ENCODE peak calls at places on chromosome 1, in five cellular contexts. One of them, this sample, is unnamed.

GRCh38 chr1:213326666-213327317 is 275.8 kb downstream of the RPS6KC1 start:
- DNase-seq in H1: no peak
- DNase-seq in mesenchymal stem cell: peak
- DNase-seq in trophoblast cell: peak
- DNase-seq in neuronal stem cell: no peak
- DNase-seq in this sample: no peak

GRCh38 chr1:196209983-196210382 is 398.3 kb downstream of the KCNT2 start:
- DNase-seq in mesenchymal stem cell: peak
- DNase-seq in trophoblast cell: no peak
- DNase-seq in H1: no peak
- DNase-seq in neuronal stem cell: no peak
- DNase-seq in this sample: no peak

GRCh38 chr1:226939439-226940028 is 560 bp upstream of the COQ8A start:
- DNase-seq in neuronal stem cell: no peak
- DNase-seq in trophoblast cell: peak
- DNase-seq in mesenchymal stem cell: no peak
- DNase-seq in H1: no peak
- DNase-seq in this sample: no peak

GRCh38 chr1:31238986-31239613 is 587 bp downstream of the NKAIN1 start:
- DNase-seq in H1: peak
- DNase-seq in trophoblast cell: no peak
- DNase-seq in neuronal stem cell: peak
- DNase-seq in mesenchymal stem cell: peak
- DNase-seq in this sample: peak

GRCh38 chr1:160125761-160126160 is 10.2 kb downstream of the ATP1A2 start:
- DNase-seq in trophoblast cell: no peak
- DNase-seq in H1: no peak
- DNase-seq in neuronal stem cell: no peak
- DNase-seq in mesenchymal stem cell: peak
- DNase-seq in this sample: no peak

GRCh38 chr1:11912000-11912399 is 14.2 kb downstream of the KIAA2013 start:
- DNase-seq in mesenchymal stem cell: no peak
- DNase-seq in H1: no peak
- DNase-seq in neuronal stem cell: no peak
- DNase-seq in trophoblast cell: no peak
- DNase-seq in this sample: no peak

GRCh38 chr1:149885364-149886111 is 13.8 kb upstream of the BOLA1 start:
- DNase-seq in neuronal stem cell: peak
- DNase-seq in trophoblast cell: peak
- DNase-seq in mesenchymal stem cell: peak
- DNase-seq in H1: peak
- DNase-seq in this sample: peak

GRCh38 chr1:202742496-202742895 is 32.2 kb upstream of the SYT2 start:
- DNase-seq in mesenchymal stem cell: no peak
- DNase-seq in neuronal stem cell: no peak
- DNase-seq in trophoblast cell: peak
- DNase-seq in H1: no peak
- DNase-seq in this sample: no peak

GRCh38 chr1:29527314-29528004 is 291.1 kb downstream of the PTPRU start:
- DNase-seq in neuronal stem cell: no peak
- DNase-seq in mesenchymal stem cell: no peak
- DNase-seq in H1: no peak
- DNase-seq in trophoblast cell: no peak
- DNase-seq in this sample: no peak

GRCh38 chr1:186008920-186009737 is 274.9 kb downstream of the HMCN1 start:
- DNase-seq in H1: no peak
- DNase-seq in neuronal stem cell: no peak
- DNase-seq in trophoblast cell: no peak
- DNase-seq in mesenchymal stem cell: no peak
- DNase-seq in this sample: no peak

GRCh38 chr1:150021191-150021688 is 10.7 kb upstream of the OTUD7B start:
- DNase-seq in H1: no peak
- DNase-seq in mesenchymal stem cell: no peak
- DNase-seq in neuronal stem cell: no peak
- DNase-seq in trophoblast cell: no peak
- DNase-seq in this sample: no peak

GRCh38 chr1:203026666-203027663 is 674 bp downstream of the PPFIA4 start:
- DNase-seq in mesenchymal stem cell: no peak
- DNase-seq in neuronal stem cell: no peak
- DNase-seq in H1: no peak
- DNase-seq in trophoblast cell: no peak
- DNase-seq in this sample: peak

GRCh38 chr1:185170291-185170848 is 13.4 kb downstream of the SWT1 start:
- DNase-seq in trophoblast cell: peak
- DNase-seq in H1: peak
- DNase-seq in neuronal stem cell: peak
- DNase-seq in mesenchymal stem cell: peak
- DNase-seq in this sample: peak

GRCh38 chr1:16175610-16176553 is 20.0 kb upstream of the EPHA2 start:
- DNase-seq in H1: no peak
- DNase-seq in mesenchymal stem cell: peak
- DNase-seq in neuronal stem cell: no peak
- DNase-seq in trophoblast cell: no peak
- DNase-seq in this sample: no peak

GRCh38 chr1:16172964-16173446 is 17.1 kb upstream of the EPHA2 start:
- DNase-seq in trophoblast cell: peak
- DNase-seq in H1: no peak
- DNase-seq in mesenchymal stem cell: peak
- DNase-seq in neuronal stem cell: no peak
- DNase-seq in this sample: no peak

GRCh38 chr1:16174261-16174871 is 18.5 kb upstream of the EPHA2 start:
- DNase-seq in trophoblast cell: no peak
- DNase-seq in H1: no peak
- DNase-seq in neuronal stem cell: no peak
- DNase-seq in mesenchymal stem cell: no peak
- DNase-seq in this sample: no peak

GRCh38 chr1:16173447-16174260 is 17.8 kb upstream of the EPHA2 start:
- DNase-seq in neuronal stem cell: no peak
- DNase-seq in H1: no peak
- DNase-seq in mesenchymal stem cell: peak
- DNase-seq in trophoblast cell: peak
- DNase-seq in this sample: peak

DNA sequence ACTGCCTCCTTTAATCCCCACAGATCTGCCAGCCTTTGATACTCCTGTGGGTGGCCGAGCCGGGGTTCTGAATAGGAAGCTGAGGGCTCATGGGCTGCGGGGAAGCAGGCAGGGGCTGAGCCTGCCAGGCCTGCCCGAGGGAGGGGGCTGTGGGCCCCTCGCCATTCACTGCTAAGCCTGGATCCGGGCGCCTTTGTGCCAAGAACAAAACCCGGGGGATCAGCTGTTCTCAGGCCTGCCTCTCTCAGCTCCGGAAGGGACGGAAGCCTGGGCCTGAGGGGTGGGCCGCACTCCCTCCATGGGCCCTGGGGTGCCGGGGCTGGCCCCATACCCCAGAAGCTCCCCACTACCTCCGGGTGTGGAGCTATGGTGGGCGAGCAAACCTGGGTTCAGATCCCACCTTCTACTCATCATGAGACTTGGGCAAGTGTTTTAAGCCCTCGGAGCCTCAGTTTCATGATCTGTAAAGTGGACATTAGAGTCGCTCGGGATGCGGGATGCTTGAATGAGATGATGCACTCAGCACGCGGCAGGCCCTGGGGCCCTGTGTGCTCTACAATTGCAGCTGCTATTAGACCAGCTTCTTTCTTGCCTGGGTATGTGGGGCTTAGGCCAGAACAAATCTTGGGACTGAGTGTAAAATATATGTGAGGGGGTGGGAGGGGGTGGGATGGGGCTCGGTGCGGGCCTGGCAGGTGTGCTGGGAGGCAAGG is 19.2 kb upstream of the EPHA2 start:
- DNase-seq in mesenchymal stem cell: no peak
- DNase-seq in neuronal stem cell: peak
- DNase-seq in H1: no peak
- DNase-seq in trophoblast cell: peak
- DNase-seq in this sample: no peak
- H2BK5ac ChIP-seq in mesenchymal stem cell: peak
- H2BK5ac ChIP-seq in neuronal stem cell: peak
- H2BK5ac ChIP-seq in H1: no peak
- H2BK5ac ChIP-seq in trophoblast cell: no peak
- H2BK5ac ChIP-seq in this sample: no peak

GRCh38 chr1:153548722-153549695 is at the start of gene S100A3:
- DNase-seq in neuronal stem cell: no peak
- DNase-seq in H1: no peak
- DNase-seq in trophoblast cell: peak
- DNase-seq in mesenchymal stem cell: peak
- DNase-seq in this sample: peak

GRCh38 chr1:153546371-153546770 is 765 bp upstream of the S100A4 start:
- DNase-seq in H1: no peak
- DNase-seq in neuronal stem cell: no peak
- DNase-seq in trophoblast cell: no peak
- DNase-seq in mesenchymal stem cell: no peak
- DNase-seq in this sample: no peak

GRCh38 chr1:153546796-153547559 is 1.4 kb upstream of the S100A4 start:
- DNase-seq in H1: no peak
- DNase-seq in mesenchymal stem cell: no peak
- DNase-seq in neuronal stem cell: no peak
- DNase-seq in trophoblast cell: no peak
- DNase-seq in this sample: peak

GRCh38 chr1:153549741-153550397 is 811 bp upstream of the S100A3 start:
- DNase-seq in trophoblast cell: no peak
- DNase-seq in neuronal stem cell: no peak
- DNase-seq in H1: no peak
- DNase-seq in mesenchymal stem cell: no peak
- DNase-seq in this sample: peak

DNA sequence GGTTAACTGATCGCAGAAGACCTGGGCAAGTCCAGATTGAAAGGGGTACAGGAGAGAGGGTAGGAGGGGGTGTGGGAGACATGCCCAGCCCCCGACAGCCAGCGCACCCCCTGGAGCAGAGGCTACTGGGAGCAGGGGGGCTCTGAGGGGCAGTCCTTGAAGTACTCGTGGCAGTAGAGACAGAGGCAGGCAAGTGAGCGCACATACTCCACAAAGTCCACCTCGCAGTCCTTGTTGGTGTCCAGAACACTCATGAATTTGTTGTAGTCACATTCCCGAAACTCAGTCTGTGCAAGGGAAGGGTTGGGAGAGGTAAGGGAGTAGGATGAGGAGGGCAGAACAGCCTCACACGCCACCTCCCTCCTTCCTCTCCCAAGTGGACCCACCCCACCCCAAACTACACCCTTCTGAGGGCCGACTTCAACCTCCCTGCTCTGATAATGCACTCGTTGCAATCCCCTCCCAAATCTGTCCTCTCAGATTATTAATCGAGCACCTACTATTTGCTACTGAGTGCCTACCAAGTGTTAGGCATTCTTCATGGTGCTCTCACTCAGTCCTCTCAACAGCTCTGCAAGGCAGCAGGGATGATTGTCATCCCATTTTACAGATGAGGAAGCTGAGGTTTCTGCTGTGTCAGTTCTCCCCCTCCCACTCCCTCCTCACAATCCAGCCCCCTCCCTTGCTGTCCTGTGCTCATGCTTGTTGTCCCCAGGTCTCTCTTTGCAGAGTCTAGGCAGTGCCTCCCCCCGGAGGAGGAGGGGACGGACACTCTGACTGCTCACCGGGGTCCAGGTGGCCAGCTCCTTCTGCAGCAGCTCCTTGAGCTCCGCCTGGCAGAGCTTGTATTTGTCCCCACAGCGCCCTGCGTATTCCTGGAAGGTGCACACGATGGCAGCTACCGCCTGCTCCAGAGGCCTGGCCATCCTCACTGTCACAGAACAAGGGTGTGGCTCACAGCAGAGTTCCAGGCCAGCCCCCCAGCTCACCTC is 1.2 kb downstream of the S100A3 start:
- DNase-seq in mesenchymal stem cell: no peak
- DNase-seq in H1: no peak
- DNase-seq in neuronal stem cell: no peak
- DNase-seq in trophoblast cell: no peak
- DNase-seq in this sample: peak
- H3K9ac ChIP-seq in mesenchymal stem cell: peak
- H3K9ac ChIP-seq in H1: no peak
- H3K9ac ChIP-seq in neuronal stem cell: no peak
- H3K9ac ChIP-seq in trophoblast cell: no peak
- H3K9ac ChIP-seq in this sample: no peak

DNA sequence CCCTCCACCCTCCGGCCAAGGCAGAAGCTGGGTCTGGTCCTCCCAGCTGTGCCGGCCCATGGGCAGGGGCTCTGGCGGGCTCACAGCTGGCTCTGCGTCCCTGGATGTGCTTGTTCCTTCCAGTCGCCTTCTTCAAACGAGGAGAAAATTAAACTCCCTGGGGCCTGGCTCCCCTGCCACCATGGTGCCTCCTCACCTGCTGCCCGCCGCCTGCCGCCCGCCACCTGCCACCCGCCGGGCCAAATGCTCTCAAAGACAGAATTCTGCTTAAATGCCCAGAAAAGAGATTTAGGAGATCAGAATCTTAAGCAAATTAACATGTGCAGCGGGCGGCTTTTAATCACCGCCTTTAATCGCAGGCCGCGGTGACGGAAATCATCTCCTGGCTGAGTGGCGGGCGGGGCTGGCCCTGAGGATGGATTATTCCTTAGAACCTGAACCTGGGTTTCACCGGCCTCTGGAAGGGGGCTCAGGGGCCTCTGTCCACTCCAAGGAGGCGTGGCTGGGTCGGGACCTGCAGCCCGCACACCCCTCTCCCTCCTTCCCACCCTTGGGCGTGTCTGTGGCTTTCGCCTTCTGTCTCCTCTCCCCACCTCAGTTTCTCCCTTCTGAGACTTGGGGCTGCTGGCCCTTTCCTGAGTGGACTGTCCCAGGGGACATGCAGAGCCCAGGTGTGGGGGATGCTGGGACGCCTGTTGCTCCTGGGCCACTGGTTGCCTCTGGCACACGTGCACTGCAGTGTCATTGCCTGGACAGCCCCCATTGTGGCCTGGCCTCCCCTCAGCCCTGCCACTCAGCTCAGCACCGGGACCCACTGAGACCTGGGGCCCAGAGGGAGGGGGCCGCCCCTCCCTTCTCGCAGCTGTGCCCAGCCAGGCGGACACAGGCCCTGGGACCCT is 10.5 kb upstream of the PLCH2 start:
- DNase-seq in trophoblast cell: no peak
- DNase-seq in mesenchymal stem cell: no peak
- DNase-seq in H1: no peak
- DNase-seq in neuronal stem cell: no peak
- DNase-seq in this sample: no peak
- H2BK12ac ChIP-seq in trophoblast cell: no peak
- H2BK12ac ChIP-seq in mesenchymal stem cell: no peak
- H2BK12ac ChIP-seq in H1: no peak
- H2BK12ac ChIP-seq in neuronal stem cell: peak
- H2BK12ac ChIP-seq in this sample: no peak

DNA sequence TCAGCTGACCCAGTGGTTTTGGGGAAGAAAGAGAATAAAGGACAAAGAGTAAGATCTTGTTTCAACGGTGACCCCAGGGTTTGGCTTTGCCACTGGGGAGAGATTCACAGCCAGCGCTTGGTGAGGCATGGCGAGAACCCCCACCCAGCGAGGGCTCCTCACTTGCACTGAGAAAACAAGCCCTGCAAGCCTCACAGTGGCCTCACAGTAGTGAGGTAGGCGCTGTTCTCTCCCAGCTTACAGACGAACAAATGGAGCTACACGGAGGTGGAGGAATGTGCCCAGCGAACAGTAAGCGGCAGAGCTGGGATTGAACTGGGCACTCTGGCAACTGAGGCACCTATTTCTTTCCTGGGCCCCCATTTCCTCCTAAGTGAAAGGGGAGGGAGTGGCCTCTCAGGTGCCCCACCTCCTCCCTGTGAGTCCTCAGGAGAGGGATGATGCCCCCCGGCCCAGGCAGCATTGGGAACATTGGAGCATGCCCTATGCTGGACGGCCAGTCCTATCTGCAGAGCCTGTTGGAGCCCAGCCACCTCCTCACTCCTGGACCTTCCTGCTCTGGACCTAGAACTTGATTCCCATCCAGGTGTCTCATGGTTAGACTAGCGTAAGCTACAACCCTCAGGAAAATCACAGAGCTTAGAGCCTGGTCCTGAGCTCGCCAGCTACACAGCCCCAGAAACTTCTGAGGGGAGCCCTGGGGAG is 73.4 kb upstream of the EDN2 start:
- DNase-seq in trophoblast cell: no peak
- DNase-seq in neuronal stem cell: no peak
- DNase-seq in H1: no peak
- DNase-seq in mesenchymal stem cell: no peak
- DNase-seq in this sample: no peak
- H2BK5ac ChIP-seq in trophoblast cell: no peak
- H2BK5ac ChIP-seq in neuronal stem cell: no peak
- H2BK5ac ChIP-seq in H1: no peak
- H2BK5ac ChIP-seq in mesenchymal stem cell: no peak
- H2BK5ac ChIP-seq in this sample: no peak

This sample was measured in H9.